ENCODE peak calls at places on chromosome 18, in five cellular contexts. G is gastrocnemius medialis, O is left ventricle myocardium inferior, S is mammary epithelial cell, I is heart left ventricle. M is an unnamed sample.

GRCh38 chr18:22552254-22552653 is 134.5 kb upstream of the CTAGE1 start:
- DNase-seq in G (no peak), O (no peak), S (peak), I (no peak), M (no peak)

GRCh38 chr18:42446195-42446594 is 491.2 kb downstream of the PIK3C3 start:
- DNase-seq in G (no peak), O (no peak), S (peak), I (no peak), M (no peak)

GRCh38 chr18:23143059-23143831 is 8.0 kb downstream of the CABLES1 start:
- DNase-seq in G (no peak), O (no peak), S (peak), I (peak), M (peak)

GRCh38 chr18:48946329-48946835 is 4.4 kb downstream of the SMAD7 start:
- DNase-seq in G (no peak), O (no peak), S (peak), I (no peak), M (peak)

GRCh38 chr18:51397347-51397962 is 200.0 kb upstream of the MEX3C start:
- DNase-seq in G (no peak), O (no peak), S (no peak), I (no peak), M (peak)

GRCh38 chr18:1062592-1062991 is 157.9 kb downstream of the ADCYAP1 start:
- DNase-seq in G (no peak), O (no peak), S (no peak), I (no peak), M (no peak)

GRCh38 chr18:64119916-64120315 is 29.0 kb downstream of the LINC00305 start:
- DNase-seq in G (no peak), O (no peak), S (no peak), I (no peak), M (no peak)

GRCh38 chr18:36186461-36187137 is 698 bp upstream of the MOCOS start:
- DNase-seq in G (no peak), O (peak), S (peak), I (peak), M (peak)

GRCh38 chr18:78517973-78518372 is 461.6 kb upstream of the SALL3 start:
- DNase-seq in G (no peak), O (no peak), S (no peak), I (no peak), M (no peak)

GRCh38 chr18:13437801-13438506 is 219.4 kb downstream of the LDLRAD4 start:
- DNase-seq in G (no peak), O (no peak), S (no peak), I (no peak), M (no peak)

GRCh38 chr18:36610716-36611115 is 218.1 kb downstream of the TPGS2 start:
- DNase-seq in G (no peak), O (no peak), S (no peak), I (no peak), M (no peak)

GRCh38 chr18:48336332-48336731 is 72.9 kb downstream of the ZBTB7C start:
- DNase-seq in G (no peak), O (no peak), S (no peak), I (no peak), M (no peak)

GRCh38 chr18:25727281-25727680 is 363.1 kb downstream of the SS18 start:
- DNase-seq in G (no peak), O (no peak), S (no peak), I (no peak), M (no peak)

GRCh38 chr18:45920367-45920766 is 46.8 kb downstream of the EPG5 start:
- DNase-seq in G (peak), O (peak), S (peak), I (peak), M (no peak)

GRCh38 chr18:54672846-54673475 is 81.9 kb downstream of the DYNAP start:
- DNase-seq in G (no peak), O (no peak), S (peak), I (no peak), M (no peak)

GRCh38 chr18:69469444-69469919 is 68.8 kb downstream of the DOK6 start:
- DNase-seq in G (no peak), O (no peak), S (no peak), I (no peak), M (no peak)

GRCh38 chr18:48608581-48608980 is 69.8 kb downstream of the CTIF start:
- DNase-seq in G (no peak), O (no peak), S (no peak), I (no peak), M (no peak)

GRCh38 chr18:73119574-73119973 is 251.8 kb upstream of the NETO1 start:
- DNase-seq in G (no peak), O (no peak), S (no peak), I (no peak), M (no peak)

GRCh38 chr18:13220326-13220991 is 1.9 kb downstream of the LDLRAD4 start:
- DNase-seq in G (peak), O (peak), S (no peak), I (peak), M (no peak)

GRCh38 chr18:30451976-30452375 is 590.6 kb downstream of the DSC3 start:
- DNase-seq in G (no peak), O (no peak), S (no peak), I (no peak), M (no peak)

GRCh38 chr18:53025247-53025646 is 685.2 kb downstream of the DCC start:
- DNase-seq in G (no peak), O (no peak), S (no peak), I (no peak), M (no peak)

GRCh38 chr18:22694954-22695353 is 238.2 kb upstream of the RBBP8 start:
- DNase-seq in G (no peak), O (peak), S (peak), I (peak), M (peak)

GRCh38 chr18:9520666-9521065 is 45.4 kb downstream of the RALBP1 start:
- DNase-seq in G (no peak), O (no peak), S (no peak), I (no peak), M (no peak)

GRCh38 chr18:24535831-24536230 is 75.4 kb downstream of the HRH4 start:
- DNase-seq in G (no peak), O (no peak), S (no peak), I (no peak), M (no peak)

GRCh38 chr18:21369146-21369545 is 127.1 kb downstream of the GREB1L start:
- DNase-seq in G (no peak), O (no peak), S (no peak), I (no peak), M (no peak)

GRCh38 chr18:44598514-44598913 is 82.2 kb upstream of the SETBP1 start:
- DNase-seq in G (no peak), O (no peak), S (no peak), I (no peak), M (no peak)

GRCh38 chr18:49335677-49336076 is 124.8 kb downstream of the DYM start:
- DNase-seq in G (no peak), O (no peak), S (no peak), I (no peak), M (no peak)

GRCh38 chr18:49880656-49881055 is 67.3 kb upstream of the ACAA2 start:
- DNase-seq in G (no peak), O (no peak), S (no peak), I (no peak), M (no peak)

GRCh38 chr18:50126466-50126865 is 68.5 kb downstream of the MYO5B start:
- DNase-seq in G (no peak), O (no peak), S (no peak), I (no peak), M (no peak)

GRCh38 chr18:47775961-47776360 is 154.5 kb downstream of the SMAD2 start:
- DNase-seq in G (no peak), O (no peak), S (no peak), I (no peak), M (no peak)

GRCh38 chr18:60198063-60198462 is 174.5 kb downstream of the MC4R start:
- DNase-seq in G (no peak), O (no peak), S (no peak), I (no peak), M (no peak)

GRCh38 chr18:23932385-23933067 is 82.0 kb upstream of the TTC39C start:
- DNase-seq in G (no peak), O (no peak), S (no peak), I (no peak), M (peak)

GRCh38 chr18:74084184-74084583 is 63.5 kb downstream of the FBXO15 start:
- DNase-seq in G (no peak), O (no peak), S (no peak), I (no peak), M (no peak)

GRCh38 chr18:67730884-67731283 is 214.4 kb upstream of the DSEL start:
- DNase-seq in G (no peak), O (no peak), S (peak), I (no peak), M (peak)

GRCh38 chr18:45825258-45825744 is at the start of gene SIGLEC15:
- DNase-seq in G (no peak), O (no peak), S (no peak), I (no peak), M (no peak)

GRCh38 chr18:44096016-44096415 is 584.7 kb upstream of the SETBP1 start:
- DNase-seq in G (no peak), O (no peak), S (peak), I (no peak), M (no peak)

GRCh38 chr18:22346968-22347611 is 70.6 kb downstream of the CTAGE1 start:
- DNase-seq in G (no peak), O (peak), S (no peak), I (peak), M (peak)

DNA sequence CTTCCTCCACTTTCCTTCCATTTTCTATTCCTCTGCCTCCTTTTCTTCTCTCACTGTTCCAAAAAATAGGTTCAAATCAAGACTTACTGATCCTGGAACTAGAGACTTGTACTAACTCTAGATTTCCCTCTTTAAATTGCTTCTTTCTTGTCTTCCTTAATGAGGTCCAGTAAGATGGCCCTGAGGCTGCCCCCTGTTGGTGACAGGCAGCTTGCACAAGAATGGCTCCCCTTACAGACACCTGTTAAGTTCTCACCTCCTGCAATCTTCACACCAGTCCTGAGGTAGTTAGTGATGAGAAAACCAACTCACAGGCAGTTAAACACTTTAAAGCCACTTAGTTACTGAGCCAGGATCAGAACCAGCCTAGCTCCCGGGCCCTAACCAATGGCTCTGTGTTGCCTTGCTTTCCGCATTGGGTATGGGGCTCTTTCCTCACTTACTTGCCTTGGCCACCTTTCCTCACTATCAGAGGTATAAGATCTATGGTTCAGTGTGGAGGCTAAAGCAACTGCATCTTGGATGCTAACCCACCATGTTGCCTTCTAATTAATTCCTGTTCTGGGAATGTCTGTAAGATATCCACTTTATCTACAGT is 130.6 kb downstream of the AKAIN1 start:
- DNase-seq in G (no peak), O (no peak), S (no peak), I (no peak), M (no peak)
- TF ChIP-seq CTCF in G (no peak), O (peak), S (no peak), I (no peak), M (no peak)

GRCh38 chr18:35026407-35027061 is 14.7 kb upstream of the MAPRE2 start:
- DNase-seq in G (no peak), O (no peak), S (no peak), I (no peak), M (no peak)
- TF ChIP-seq CTCF in G (no peak), O (peak), S (no peak), I (peak), M (peak)

DNA sequence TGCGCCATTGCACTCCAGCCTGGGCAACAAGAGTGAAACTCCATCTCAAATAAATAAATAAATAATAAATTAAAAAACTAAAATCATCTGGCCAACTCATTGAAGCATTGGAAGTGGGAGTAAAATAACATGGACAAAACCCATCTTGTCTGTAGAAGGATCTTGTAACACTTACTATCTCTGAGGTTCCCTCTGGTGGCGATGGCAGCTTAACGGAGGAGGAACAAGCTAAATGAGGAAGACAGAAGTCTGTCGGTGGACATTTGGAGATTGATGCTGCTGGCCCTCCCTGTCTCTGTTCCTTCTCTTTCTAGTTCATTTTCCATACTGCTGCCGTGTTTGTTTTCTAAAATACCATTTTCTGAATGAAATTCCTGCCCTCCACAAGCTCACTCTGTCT is 43.4 kb downstream of the ZCCHC2 start:
- DNase-seq in G (peak), O (no peak), S (no peak), I (no peak), M (no peak)
- TF ChIP-seq CTCF in G (peak), O (peak), S (peak), I (peak), M (peak)

GRCh38 chr18:58468191-58468590 is 160.7 kb downstream of the ALPK2 start:
- DNase-seq in G (no peak), O (no peak), S (peak), I (no peak), M (no peak)

GRCh38 chr18:58476521-58477210 is 152.2 kb downstream of the ALPK2 start:
- DNase-seq in G (no peak), O (no peak), S (no peak), I (no peak), M (no peak)

GRCh38 chr18:58470292-58470691 is 158.6 kb downstream of the ALPK2 start:
- DNase-seq in G (no peak), O (no peak), S (no peak), I (no peak), M (no peak)

GRCh38 chr18:58476022-58476421 is 152.9 kb downstream of the ALPK2 start:
- DNase-seq in G (no peak), O (no peak), S (no peak), I (no peak), M (no peak)

DNA sequence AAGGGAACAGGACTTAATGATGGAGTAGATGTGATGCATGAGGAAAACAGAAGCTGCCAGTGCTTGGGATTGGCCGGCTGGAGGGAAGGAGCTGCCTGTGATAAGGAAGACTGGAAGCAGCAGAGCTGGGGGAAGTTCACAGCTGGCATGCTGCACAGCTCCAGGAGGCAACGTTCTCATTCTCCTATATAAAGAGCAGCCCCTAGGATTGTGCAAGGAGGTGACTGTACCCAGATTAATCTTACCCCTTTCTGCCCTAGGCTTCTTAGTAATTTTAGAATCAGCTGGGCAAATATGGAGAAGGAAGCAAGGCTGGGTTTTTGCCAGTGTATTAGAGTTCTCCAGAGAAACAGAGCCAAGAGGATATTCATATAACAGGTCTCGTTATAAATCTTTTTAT is 155.8 kb downstream of the ALPK2 start:
- DNase-seq in G (no peak), O (no peak), S (peak), I (no peak), M (no peak)
- TF ChIP-seq CTCF in G (no peak), O (no peak), S (no peak), I (no peak), M (no peak)